ENCODE peak calls at places on chromosome 7, in five cellular contexts. E, P, Q, D and T are unnamed samples.

GRCh38 chr7:147279516-147279915 is 1162.9 kb downstream of the CNTNAP2 start:
- DNase-seq in E (no peak), P (no peak), Q (no peak), D (no peak), T (no peak)

GRCh38 chr7:102198557-102198956 is 88.1 kb upstream of the SH2B2 start:
- DNase-seq in E (no peak), P (no peak), Q (no peak), D (no peak), T (no peak)

GRCh38 chr7:157542669-157543021 is 205.8 kb downstream of the DNAJB6 start:
- DNase-seq in E (no peak), P (peak), Q (no peak), D (peak), T (no peak)

GRCh38 chr7:29154076-29154475 is 7.7 kb upstream of the CPVL start:
- DNase-seq in E (no peak), P (no peak), Q (no peak), D (no peak), T (no peak)

GRCh38 chr7:126668367-126668752 is 584.4 kb downstream of the GRM8 start:
- DNase-seq in E (no peak), P (no peak), Q (no peak), D (no peak), T (no peak)

GRCh38 chr7:98836811-98837631 is 32.8 kb downstream of the TMEM130 start:
- DNase-seq in E (peak), P (no peak), Q (no peak), D (no peak), T (peak)

GRCh38 chr7:94643771-94644545 is 12.0 kb downstream of the SGCE start:
- DNase-seq in E (no peak), P (no peak), Q (no peak), D (no peak), T (no peak)

GRCh38 chr7:5596046-5596895 is 172.6 kb upstream of the TNRC18 start:
- DNase-seq in E (peak), P (peak), Q (peak), D (no peak), T (peak)

GRCh38 chr7:151143261-151144015 is 24.1 kb downstream of the GBX1 start:
- DNase-seq in E (peak), P (peak), Q (no peak), D (peak), T (no peak)

GRCh38 chr7:98875501-98875900 is 2.8 kb upstream of the TRRAP start:
- DNase-seq in E (no peak), P (no peak), Q (no peak), D (no peak), T (no peak)

GRCh38 chr7:101870361-101871062 is 53.1 kb downstream of the CUX1 start:
- DNase-seq in E (peak), P (no peak), Q (no peak), D (no peak), T (no peak)

GRCh38 chr7:142939226-142939910 is at the start of gene LLCFC1:
- DNase-seq in E (no peak), P (no peak), Q (no peak), D (no peak), T (no peak)

GRCh38 chr7:41187322-41187721 is 515.6 kb downstream of the INHBA start:
- DNase-seq in E (no peak), P (no peak), Q (no peak), D (no peak), T (no peak)

GRCh38 chr7:45469103-45469502 is 105.1 kb upstream of the ADCY1 start:
- DNase-seq in E (no peak), P (no peak), Q (peak), D (no peak), T (peak)

GRCh38 chr7:47651355-47652317 is 69.7 kb upstream of the TNS3 start:
- DNase-seq in E (peak), P (no peak), Q (peak), D (no peak), T (peak)

GRCh38 chr7:75650062-75650461 is 88.7 kb downstream of the HIP1 start:
- DNase-seq in E (no peak), P (no peak), Q (no peak), D (peak), T (no peak)

GRCh38 chr7:142593106-142593505 is 156.2 kb upstream of the PRSS1 start:
- DNase-seq in E (no peak), P (no peak), Q (no peak), D (no peak), T (no peak)

GRCh38 chr7:30365626-30366025 is 81.2 kb downstream of the ZNRF2 start:
- DNase-seq in E (no peak), P (no peak), Q (no peak), D (no peak), T (no peak)

GRCh38 chr7:44750921-44751571 is 2.4 kb downstream of the ZMIZ2 start:
- DNase-seq in E (peak), P (no peak), Q (peak), D (no peak), T (no peak)

GRCh38 chr7:41977165-41977651 is 259.8 kb downstream of the GLI3 start:
- DNase-seq in E (peak), P (peak), Q (no peak), D (no peak), T (peak)

GRCh38 chr7:45048748-45049147 is 40.0 kb downstream of the NACAD start:
- DNase-seq in E (no peak), P (no peak), Q (no peak), D (no peak), T (no peak)

GRCh38 chr7:118629898-118630469 is 405.5 kb downstream of the ANKRD7 start:
- DNase-seq in E (no peak), P (no peak), Q (no peak), D (no peak), T (no peak)

GRCh38 chr7:18570890-18571478 is 75.4 kb downstream of the HDAC9 start:
- DNase-seq in E (peak), P (no peak), Q (no peak), D (no peak), T (peak)

GRCh38 chr7:155298288-155298833 is 683 bp downstream of the INSIG1 start:
- DNase-seq in E (no peak), P (no peak), Q (no peak), D (peak), T (no peak)

GRCh38 chr7:71746004-71746403 is 614.1 kb downstream of the GALNT17 start:
- DNase-seq in E (no peak), P (no peak), Q (no peak), D (no peak), T (no peak)

GRCh38 chr7:45092100-45092930 is 3.5 kb upstream of the NACAD start:
- DNase-seq in E (peak), P (no peak), Q (no peak), D (no peak), T (no peak)

GRCh38 chr7:31488562-31489203 is 25.2 kb upstream of the ITPRID1 start:
- DNase-seq in E (peak), P (no peak), Q (peak), D (peak), T (peak)

GRCh38 chr7:140596751-140597424 is 43.7 kb downstream of the DENND2A start:
- DNase-seq in E (peak), P (no peak), Q (no peak), D (no peak), T (peak)

GRCh38 chr7:142401951-142402350 is 144.1 kb upstream of the PRSS58 start:
- DNase-seq in E (no peak), P (no peak), Q (no peak), D (no peak), T (no peak)

GRCh38 chr7:32251659-32252058 is 181.5 kb upstream of the PDE1C start:
- DNase-seq in E (no peak), P (no peak), Q (no peak), D (no peak), T (no peak)

GRCh38 chr7:114921636-114922150 is at the start of gene MDFIC:
- DNase-seq in E (no peak), P (peak), Q (no peak), D (no peak), T (no peak)

GRCh38 chr7:38681882-38682281 is 50.7 kb upstream of the AMPH start:
- DNase-seq in E (peak), P (no peak), Q (no peak), D (no peak), T (no peak)

GRCh38 chr7:125409921-125410320 is 480.3 kb upstream of the POT1 start:
- DNase-seq in E (no peak), P (no peak), Q (no peak), D (no peak), T (no peak)

DNA sequence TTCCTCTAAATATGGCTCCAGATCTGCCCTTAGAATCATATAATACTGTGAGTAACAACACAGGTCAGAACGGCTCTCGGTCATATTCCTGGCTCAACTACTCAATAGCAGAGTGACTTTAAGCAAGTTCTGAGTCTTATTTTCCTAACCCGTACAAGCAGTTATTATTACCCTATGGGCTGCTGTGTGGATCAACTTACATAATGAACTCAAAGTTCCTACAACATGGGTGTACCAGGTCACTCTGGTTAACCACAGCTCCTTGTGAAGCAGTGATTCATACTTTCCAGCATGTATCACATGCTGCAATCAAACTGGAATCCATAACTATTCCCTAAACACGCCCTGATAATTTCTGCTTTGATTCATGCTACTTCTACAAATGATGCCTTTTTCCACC is 107.3 kb downstream of the LRRN3 start:
- DNase-seq in E (peak), P (no peak), Q (peak), D (no peak), T (peak)
- H3K4me3 ChIP-seq in E (no peak), P (no peak), Q (no peak), D (no peak), T (no peak)

GRCh38 chr7:12686894-12687212 is 580 bp upstream of the ARL4A start:
- DNase-seq in E (no peak), P (no peak), Q (no peak), D (no peak), T (no peak)

GRCh38 chr7:12684733-12685132 is 2.7 kb upstream of the ARL4A start:
- DNase-seq in E (no peak), P (no peak), Q (no peak), D (peak), T (no peak)

GRCh38 chr7:12685550-12685949 is 1.9 kb upstream of the ARL4A start:
- DNase-seq in E (peak), P (no peak), Q (no peak), D (peak), T (no peak)

GRCh38 chr7:12686234-12686893 is 1.1 kb upstream of the ARL4A start:
- DNase-seq in E (peak), P (peak), Q (peak), D (peak), T (no peak)

GRCh38 chr7:12687213-12688171 is at the start of gene ARL4A:
- DNase-seq in E (peak), P (peak), Q (peak), D (peak), T (peak)
- TF ChIP-seq CTCF in E (peak), P (peak), Q (peak), D (no peak), T (peak)

GRCh38 chr7:36117201-36117840 is 35.7 kb upstream of the EEPD1 start:
- DNase-seq in E (no peak), P (no peak), Q (no peak), D (no peak), T (no peak)
- H3K4me3 ChIP-seq in E (no peak), P (no peak), Q (no peak), D (no peak), T (no peak)

GRCh38 chr7:22822486-22823141 is at the start of gene TOMM7:
- DNase-seq in E (peak), P (peak), Q (peak), D (peak), T (peak)
- TF ChIP-seq CTCF in E (no peak), P (peak), Q (no peak), D (peak), T (peak)

GRCh38 chr7:123289200-123289599 is 89.4 kb upstream of the SLC13A1 start:
- DNase-seq in E (no peak), P (no peak), Q (no peak), D (no peak), T (no peak)

GRCh38 chr7:123283373-123283772 is 83.6 kb upstream of the SLC13A1 start:
- DNase-seq in E (no peak), P (no peak), Q (no peak), D (no peak), T (no peak)

GRCh38 chr7:123282181-123282580 is 82.4 kb upstream of the SLC13A1 start:
- DNase-seq in E (peak), P (no peak), Q (no peak), D (no peak), T (peak)

DNA sequence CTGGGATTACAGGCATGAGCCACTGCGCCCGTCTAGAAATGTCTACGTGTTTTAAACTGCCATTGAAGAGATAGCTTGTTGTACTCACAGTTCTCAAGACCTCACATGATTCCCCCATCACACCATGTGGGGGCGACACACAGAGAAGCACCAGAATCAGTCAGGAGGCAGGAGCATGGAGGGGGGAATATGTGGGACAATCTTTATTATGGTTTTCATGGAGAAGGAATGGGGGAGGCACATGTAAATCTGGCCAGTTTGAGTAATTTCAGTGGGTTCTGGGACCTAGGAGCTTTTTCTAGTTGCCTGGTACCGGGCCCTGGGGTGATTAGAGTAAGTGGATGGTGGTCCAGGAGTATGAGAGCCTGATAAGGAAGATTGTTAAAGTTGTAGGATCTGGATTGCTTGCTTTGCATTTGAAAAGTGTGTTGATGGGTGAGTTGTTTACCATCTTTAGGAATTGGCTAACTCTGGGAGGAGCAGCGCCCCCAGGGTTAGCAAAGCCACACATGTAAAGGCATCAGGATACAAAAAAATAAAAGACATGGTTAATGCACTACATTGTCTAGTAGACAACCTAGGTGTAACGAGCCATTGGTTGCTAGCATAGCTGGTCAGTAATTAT is 85.4 kb upstream of the SLC13A1 start:
- DNase-seq in E (no peak), P (no peak), Q (no peak), D (no peak), T (no peak)
- H3K4me3 ChIP-seq in E (no peak), P (no peak), Q (no peak), D (no peak), T (no peak)

GRCh38 chr7:123472327-123472726 is 62.1 kb downstream of the IQUB start:
- DNase-seq in E (no peak), P (no peak), Q (no peak), D (no peak), T (no peak)
- TF ChIP-seq CTCF in E (no peak), P (no peak), Q (no peak), D (no peak), T (no peak)

GRCh38 chr7:27025270-27025669 is 70.5 kb downstream of the HOXA1 start:
- DNase-seq in E (no peak), P (no peak), Q (no peak), D (no peak), T (no peak)

GRCh38 chr7:27032843-27033242 is 63.0 kb downstream of the HOXA1 start:
- DNase-seq in E (peak), P (no peak), Q (no peak), D (no peak), T (no peak)

GRCh38 chr7:27031289-27032172 is 64.3 kb downstream of the HOXA1 start:
- DNase-seq in E (peak), P (no peak), Q (no peak), D (no peak), T (no peak)

DNA sequence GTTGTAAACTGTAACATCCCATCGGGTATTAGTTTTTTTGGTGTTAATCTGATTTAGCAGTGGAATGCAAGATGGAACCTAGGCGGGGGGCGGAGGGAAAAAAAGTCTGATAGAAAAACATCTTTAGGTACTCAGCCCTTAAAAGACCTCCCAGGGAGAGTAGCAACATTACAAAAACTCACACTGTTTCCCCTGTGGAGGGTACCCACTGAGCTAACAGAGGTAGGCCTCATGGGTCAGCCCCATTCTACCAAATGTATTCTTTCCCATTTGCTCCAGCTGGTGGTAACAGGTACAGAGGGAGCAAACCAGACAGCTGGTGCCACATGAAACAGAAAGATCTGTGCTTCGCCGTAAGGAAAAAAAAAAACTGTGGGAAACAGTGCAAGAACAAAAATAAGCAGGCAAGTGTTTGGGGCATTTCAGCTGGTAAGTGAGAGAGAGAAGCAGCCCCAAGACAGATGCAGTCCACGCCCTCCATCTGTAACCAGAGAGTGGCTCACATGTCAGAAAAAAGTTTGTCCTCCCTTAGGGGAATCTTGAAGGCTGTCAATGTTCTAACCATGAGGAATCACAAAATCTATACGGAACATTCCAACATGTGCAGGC is 65.3 kb downstream of the HOXA1 start:
- DNase-seq in E (no peak), P (no peak), Q (no peak), D (no peak), T (no peak)
- H3K4me3 ChIP-seq in E (no peak), P (no peak), Q (no peak), D (no peak), T (no peak)